ENCODE peak calls at places on chromosomes 3 and 15, in six cellular contexts. One of them, this sample, is unnamed.

GRCh38 chr3:56887402-56888025 is 85.8 kb upstream of the ARHGEF3 start:
- DNase-seq in activated naive CD4-positive, alpha-beta T cell treated with anti-CD3 and anti-CD28 coated beads, Interleukin-2, amount 10 ng/mL, durations not matched to agents 7 days and 5 days: peak
- DNase-seq in endothelial cell: no peak
- DNase-seq in CD4-positive, alpha-beta T cell: peak
- DNase-seq in stimulated activated naive CD8-positive, alpha-beta T cell treated with anti-CD3 and anti-CD28 coated beads, Interleukin-15, amount 100 ng/mL, for 72 hours: peak
- DNase-seq in AG04450: no peak
- DNase-seq in this sample: no peak

GRCh38 chr3:39141211-39141995 is 12.0 kb downstream of the CSRNP1 start:
- DNase-seq in activated naive CD4-positive, alpha-beta T cell treated with anti-CD3 and anti-CD28 coated beads, Interleukin-2, amount 10 ng/mL, durations not matched to agents 7 days and 5 days: no peak
- DNase-seq in endothelial cell: no peak
- DNase-seq in CD4-positive, alpha-beta T cell: no peak
- DNase-seq in stimulated activated naive CD8-positive, alpha-beta T cell treated with anti-CD3 and anti-CD28 coated beads, Interleukin-15, amount 100 ng/mL, for 72 hours: no peak
- DNase-seq in AG04450: no peak
- DNase-seq in this sample: no peak

GRCh38 chr15:70447081-70447480 is 316.3 kb downstream of the UACA start:
- DNase-seq in activated naive CD4-positive, alpha-beta T cell treated with anti-CD3 and anti-CD28 coated beads, Interleukin-2, amount 10 ng/mL, durations not matched to agents 7 days and 5 days: no peak
- DNase-seq in endothelial cell: no peak
- DNase-seq in CD4-positive, alpha-beta T cell: no peak
- DNase-seq in stimulated activated naive CD8-positive, alpha-beta T cell treated with anti-CD3 and anti-CD28 coated beads, Interleukin-15, amount 100 ng/mL, for 72 hours: no peak
- DNase-seq in AG04450: no peak
- DNase-seq in this sample: no peak

GRCh38 chr3:97689962-97690361 is 74.6 kb upstream of the ARL6 start:
- DNase-seq in activated naive CD4-positive, alpha-beta T cell treated with anti-CD3 and anti-CD28 coated beads, Interleukin-2, amount 10 ng/mL, durations not matched to agents 7 days and 5 days: no peak
- DNase-seq in endothelial cell: no peak
- DNase-seq in CD4-positive, alpha-beta T cell: no peak
- DNase-seq in stimulated activated naive CD8-positive, alpha-beta T cell treated with anti-CD3 and anti-CD28 coated beads, Interleukin-15, amount 100 ng/mL, for 72 hours: no peak
- DNase-seq in AG04450: no peak
- DNase-seq in this sample: no peak

GRCh38 chr15:101053261-101053660 is 134.1 kb downstream of the LRRK1 start:
- DNase-seq in activated naive CD4-positive, alpha-beta T cell treated with anti-CD3 and anti-CD28 coated beads, Interleukin-2, amount 10 ng/mL, durations not matched to agents 7 days and 5 days: no peak
- DNase-seq in endothelial cell: no peak
- DNase-seq in CD4-positive, alpha-beta T cell: no peak
- DNase-seq in stimulated activated naive CD8-positive, alpha-beta T cell treated with anti-CD3 and anti-CD28 coated beads, Interleukin-15, amount 100 ng/mL, for 72 hours: no peak
- DNase-seq in AG04450: no peak
- DNase-seq in this sample: no peak

GRCh38 chr3:104988491-104988890 is 378.2 kb upstream of the ALCAM start:
- DNase-seq in activated naive CD4-positive, alpha-beta T cell treated with anti-CD3 and anti-CD28 coated beads, Interleukin-2, amount 10 ng/mL, durations not matched to agents 7 days and 5 days: no peak
- DNase-seq in endothelial cell: no peak
- DNase-seq in CD4-positive, alpha-beta T cell: no peak
- DNase-seq in stimulated activated naive CD8-positive, alpha-beta T cell treated with anti-CD3 and anti-CD28 coated beads, Interleukin-15, amount 100 ng/mL, for 72 hours: no peak
- DNase-seq in AG04450: no peak
- DNase-seq in this sample: no peak

GRCh38 chr15:64858136-64858535 is 16.4 kb downstream of the PLEKHO2 start:
- DNase-seq in activated naive CD4-positive, alpha-beta T cell treated with anti-CD3 and anti-CD28 coated beads, Interleukin-2, amount 10 ng/mL, durations not matched to agents 7 days and 5 days: no peak
- DNase-seq in endothelial cell: no peak
- DNase-seq in CD4-positive, alpha-beta T cell: no peak
- DNase-seq in stimulated activated naive CD8-positive, alpha-beta T cell treated with anti-CD3 and anti-CD28 coated beads, Interleukin-15, amount 100 ng/mL, for 72 hours: no peak
- DNase-seq in AG04450: no peak
- DNase-seq in this sample: no peak

GRCh38 chr3:165770781-165771180 is 66.4 kb downstream of the BCHE start:
- DNase-seq in activated naive CD4-positive, alpha-beta T cell treated with anti-CD3 and anti-CD28 coated beads, Interleukin-2, amount 10 ng/mL, durations not matched to agents 7 days and 5 days: no peak
- DNase-seq in endothelial cell: no peak
- DNase-seq in CD4-positive, alpha-beta T cell: no peak
- DNase-seq in stimulated activated naive CD8-positive, alpha-beta T cell treated with anti-CD3 and anti-CD28 coated beads, Interleukin-15, amount 100 ng/mL, for 72 hours: no peak
- DNase-seq in AG04450: no peak
- DNase-seq in this sample: no peak

GRCh38 chr3:59821274-59821673 is 771.4 kb upstream of the CFAP20DC start:
- DNase-seq in activated naive CD4-positive, alpha-beta T cell treated with anti-CD3 and anti-CD28 coated beads, Interleukin-2, amount 10 ng/mL, durations not matched to agents 7 days and 5 days: no peak
- DNase-seq in endothelial cell: no peak
- DNase-seq in CD4-positive, alpha-beta T cell: no peak
- DNase-seq in stimulated activated naive CD8-positive, alpha-beta T cell treated with anti-CD3 and anti-CD28 coated beads, Interleukin-15, amount 100 ng/mL, for 72 hours: no peak
- DNase-seq in AG04450: no peak
- DNase-seq in this sample: no peak

GRCh38 chr15:99671926-99672701 is 61.1 kb downstream of the LYSMD4 start:
- DNase-seq in activated naive CD4-positive, alpha-beta T cell treated with anti-CD3 and anti-CD28 coated beads, Interleukin-2, amount 10 ng/mL, durations not matched to agents 7 days and 5 days: no peak
- DNase-seq in endothelial cell: no peak
- DNase-seq in CD4-positive, alpha-beta T cell: no peak
- DNase-seq in stimulated activated naive CD8-positive, alpha-beta T cell treated with anti-CD3 and anti-CD28 coated beads, Interleukin-15, amount 100 ng/mL, for 72 hours: no peak
- DNase-seq in AG04450: no peak
- DNase-seq in this sample: no peak

GRCh38 chr3:194952882-194953281 is 267.2 kb downstream of the FAM43A start:
- DNase-seq in activated naive CD4-positive, alpha-beta T cell treated with anti-CD3 and anti-CD28 coated beads, Interleukin-2, amount 10 ng/mL, durations not matched to agents 7 days and 5 days: no peak
- DNase-seq in endothelial cell: peak
- DNase-seq in CD4-positive, alpha-beta T cell: no peak
- DNase-seq in stimulated activated naive CD8-positive, alpha-beta T cell treated with anti-CD3 and anti-CD28 coated beads, Interleukin-15, amount 100 ng/mL, for 72 hours: no peak
- DNase-seq in AG04450: no peak
- DNase-seq in this sample: no peak

GRCh38 chr15:81108427-81108826 is 25.6 kb upstream of the CFAP161 start:
- DNase-seq in activated naive CD4-positive, alpha-beta T cell treated with anti-CD3 and anti-CD28 coated beads, Interleukin-2, amount 10 ng/mL, durations not matched to agents 7 days and 5 days: peak
- DNase-seq in endothelial cell: peak
- DNase-seq in CD4-positive, alpha-beta T cell: no peak
- DNase-seq in stimulated activated naive CD8-positive, alpha-beta T cell treated with anti-CD3 and anti-CD28 coated beads, Interleukin-15, amount 100 ng/mL, for 72 hours: no peak
- DNase-seq in AG04450: no peak
- DNase-seq in this sample: peak

GRCh38 chr3:126102011-126102410 is 18.1 kb upstream of the SLC41A3 start:
- DNase-seq in activated naive CD4-positive, alpha-beta T cell treated with anti-CD3 and anti-CD28 coated beads, Interleukin-2, amount 10 ng/mL, durations not matched to agents 7 days and 5 days: no peak
- DNase-seq in endothelial cell: no peak
- DNase-seq in CD4-positive, alpha-beta T cell: no peak
- DNase-seq in stimulated activated naive CD8-positive, alpha-beta T cell treated with anti-CD3 and anti-CD28 coated beads, Interleukin-15, amount 100 ng/mL, for 72 hours: no peak
- DNase-seq in AG04450: no peak
- DNase-seq in this sample: no peak

GRCh38 chr3:60669636-60670035 is 581.6 kb downstream of the FHIT start:
- DNase-seq in activated naive CD4-positive, alpha-beta T cell treated with anti-CD3 and anti-CD28 coated beads, Interleukin-2, amount 10 ng/mL, durations not matched to agents 7 days and 5 days: no peak
- DNase-seq in endothelial cell: no peak
- DNase-seq in CD4-positive, alpha-beta T cell: no peak
- DNase-seq in stimulated activated naive CD8-positive, alpha-beta T cell treated with anti-CD3 and anti-CD28 coated beads, Interleukin-15, amount 100 ng/mL, for 72 hours: no peak
- DNase-seq in AG04450: no peak
- DNase-seq in this sample: no peak

GRCh38 chr3:12807960-12808359 is 11.5 kb downstream of the CAND2 start:
- DNase-seq in activated naive CD4-positive, alpha-beta T cell treated with anti-CD3 and anti-CD28 coated beads, Interleukin-2, amount 10 ng/mL, durations not matched to agents 7 days and 5 days: no peak
- DNase-seq in endothelial cell: no peak
- DNase-seq in CD4-positive, alpha-beta T cell: no peak
- DNase-seq in stimulated activated naive CD8-positive, alpha-beta T cell treated with anti-CD3 and anti-CD28 coated beads, Interleukin-15, amount 100 ng/mL, for 72 hours: no peak
- DNase-seq in AG04450: no peak
- DNase-seq in this sample: no peak

GRCh38 chr15:41866263-41866703 is 27.6 kb downstream of the SPTBN5 start:
- DNase-seq in activated naive CD4-positive, alpha-beta T cell treated with anti-CD3 and anti-CD28 coated beads, Interleukin-2, amount 10 ng/mL, durations not matched to agents 7 days and 5 days: no peak
- DNase-seq in endothelial cell: no peak
- DNase-seq in CD4-positive, alpha-beta T cell: no peak
- DNase-seq in stimulated activated naive CD8-positive, alpha-beta T cell treated with anti-CD3 and anti-CD28 coated beads, Interleukin-15, amount 100 ng/mL, for 72 hours: no peak
- DNase-seq in AG04450: no peak
- DNase-seq in this sample: no peak

GRCh38 chr3:25291524-25291923 is 136.5 kb upstream of the RARB start:
- DNase-seq in activated naive CD4-positive, alpha-beta T cell treated with anti-CD3 and anti-CD28 coated beads, Interleukin-2, amount 10 ng/mL, durations not matched to agents 7 days and 5 days: no peak
- DNase-seq in endothelial cell: no peak
- DNase-seq in CD4-positive, alpha-beta T cell: no peak
- DNase-seq in stimulated activated naive CD8-positive, alpha-beta T cell treated with anti-CD3 and anti-CD28 coated beads, Interleukin-15, amount 100 ng/mL, for 72 hours: no peak
- DNase-seq in AG04450: no peak
- DNase-seq in this sample: peak

GRCh38 chr3:189272500-189273119 is 100.8 kb downstream of the TPRG1 start:
- DNase-seq in activated naive CD4-positive, alpha-beta T cell treated with anti-CD3 and anti-CD28 coated beads, Interleukin-2, amount 10 ng/mL, durations not matched to agents 7 days and 5 days: no peak
- DNase-seq in endothelial cell: peak
- DNase-seq in CD4-positive, alpha-beta T cell: no peak
- DNase-seq in stimulated activated naive CD8-positive, alpha-beta T cell treated with anti-CD3 and anti-CD28 coated beads, Interleukin-15, amount 100 ng/mL, for 72 hours: no peak
- DNase-seq in AG04450: no peak
- DNase-seq in this sample: no peak

GRCh38 chr3:126473292-126474168 is 2.2 kb downstream of the ZXDC start:
- DNase-seq in activated naive CD4-positive, alpha-beta T cell treated with anti-CD3 and anti-CD28 coated beads, Interleukin-2, amount 10 ng/mL, durations not matched to agents 7 days and 5 days: no peak
- DNase-seq in endothelial cell: no peak
- DNase-seq in CD4-positive, alpha-beta T cell: no peak
- DNase-seq in stimulated activated naive CD8-positive, alpha-beta T cell treated with anti-CD3 and anti-CD28 coated beads, Interleukin-15, amount 100 ng/mL, for 72 hours: no peak
- DNase-seq in AG04450: no peak
- DNase-seq in this sample: no peak

GRCh38 chr3:55929154-55929869 is 442.2 kb upstream of the WNT5A start:
- DNase-seq in activated naive CD4-positive, alpha-beta T cell treated with anti-CD3 and anti-CD28 coated beads, Interleukin-2, amount 10 ng/mL, durations not matched to agents 7 days and 5 days: no peak
- DNase-seq in endothelial cell: no peak
- DNase-seq in CD4-positive, alpha-beta T cell: no peak
- DNase-seq in stimulated activated naive CD8-positive, alpha-beta T cell treated with anti-CD3 and anti-CD28 coated beads, Interleukin-15, amount 100 ng/mL, for 72 hours: no peak
- DNase-seq in AG04450: no peak
- DNase-seq in this sample: no peak

GRCh38 chr3:79846148-79846933 is 78.5 kb upstream of the ROBO1 start:
- DNase-seq in activated naive CD4-positive, alpha-beta T cell treated with anti-CD3 and anti-CD28 coated beads, Interleukin-2, amount 10 ng/mL, durations not matched to agents 7 days and 5 days: no peak
- DNase-seq in endothelial cell: peak
- DNase-seq in CD4-positive, alpha-beta T cell: no peak
- DNase-seq in stimulated activated naive CD8-positive, alpha-beta T cell treated with anti-CD3 and anti-CD28 coated beads, Interleukin-15, amount 100 ng/mL, for 72 hours: no peak
- DNase-seq in AG04450: no peak
- DNase-seq in this sample: no peak

GRCh38 chr15:66629817-66630576 is 64.2 kb upstream of the LCTL start:
- DNase-seq in activated naive CD4-positive, alpha-beta T cell treated with anti-CD3 and anti-CD28 coated beads, Interleukin-2, amount 10 ng/mL, durations not matched to agents 7 days and 5 days: no peak
- DNase-seq in endothelial cell: no peak
- DNase-seq in CD4-positive, alpha-beta T cell: no peak
- DNase-seq in stimulated activated naive CD8-positive, alpha-beta T cell treated with anti-CD3 and anti-CD28 coated beads, Interleukin-15, amount 100 ng/mL, for 72 hours: no peak
- DNase-seq in AG04450: no peak
- DNase-seq in this sample: no peak

GRCh38 chr3:17742092-17742836 is at the start of gene TBC1D5:
- DNase-seq in activated naive CD4-positive, alpha-beta T cell treated with anti-CD3 and anti-CD28 coated beads, Interleukin-2, amount 10 ng/mL, durations not matched to agents 7 days and 5 days: peak
- DNase-seq in endothelial cell: peak
- DNase-seq in CD4-positive, alpha-beta T cell: peak
- DNase-seq in stimulated activated naive CD8-positive, alpha-beta T cell treated with anti-CD3 and anti-CD28 coated beads, Interleukin-15, amount 100 ng/mL, for 72 hours: peak
- DNase-seq in AG04450: peak
- DNase-seq in this sample: peak

GRCh38 chr15:98671060-98672008 is 23.0 kb downstream of the IGF1R start:
- DNase-seq in activated naive CD4-positive, alpha-beta T cell treated with anti-CD3 and anti-CD28 coated beads, Interleukin-2, amount 10 ng/mL, durations not matched to agents 7 days and 5 days: no peak
- DNase-seq in endothelial cell: no peak
- DNase-seq in CD4-positive, alpha-beta T cell: no peak
- DNase-seq in stimulated activated naive CD8-positive, alpha-beta T cell treated with anti-CD3 and anti-CD28 coated beads, Interleukin-15, amount 100 ng/mL, for 72 hours: no peak
- DNase-seq in AG04450: no peak
- DNase-seq in this sample: no peak

GRCh38 chr15:67096536-67097294 is 31.3 kb downstream of the SMAD3 start:
- DNase-seq in activated naive CD4-positive, alpha-beta T cell treated with anti-CD3 and anti-CD28 coated beads, Interleukin-2, amount 10 ng/mL, durations not matched to agents 7 days and 5 days: no peak
- DNase-seq in endothelial cell: no peak
- DNase-seq in CD4-positive, alpha-beta T cell: no peak
- DNase-seq in stimulated activated naive CD8-positive, alpha-beta T cell treated with anti-CD3 and anti-CD28 coated beads, Interleukin-15, amount 100 ng/mL, for 72 hours: no peak
- DNase-seq in AG04450: no peak
- DNase-seq in this sample: no peak

GRCh38 chr3:66392512-66392911 is 108.3 kb downstream of the LRIG1 start:
- DNase-seq in activated naive CD4-positive, alpha-beta T cell treated with anti-CD3 and anti-CD28 coated beads, Interleukin-2, amount 10 ng/mL, durations not matched to agents 7 days and 5 days: no peak
- DNase-seq in endothelial cell: no peak
- DNase-seq in CD4-positive, alpha-beta T cell: no peak
- DNase-seq in stimulated activated naive CD8-positive, alpha-beta T cell treated with anti-CD3 and anti-CD28 coated beads, Interleukin-15, amount 100 ng/mL, for 72 hours: no peak
- DNase-seq in AG04450: no peak
- DNase-seq in this sample: no peak

GRCh38 chr3:45317710-45318109 is 70.7 kb upstream of the LARS2 start:
- DNase-seq in activated naive CD4-positive, alpha-beta T cell treated with anti-CD3 and anti-CD28 coated beads, Interleukin-2, amount 10 ng/mL, durations not matched to agents 7 days and 5 days: no peak
- DNase-seq in endothelial cell: no peak
- DNase-seq in CD4-positive, alpha-beta T cell: no peak
- DNase-seq in stimulated activated naive CD8-positive, alpha-beta T cell treated with anti-CD3 and anti-CD28 coated beads, Interleukin-15, amount 100 ng/mL, for 72 hours: no peak
- DNase-seq in AG04450: no peak
- DNase-seq in this sample: no peak

GRCh38 chr3:85808750-85809149 is 850.0 kb downstream of the CADM2 start:
- DNase-seq in activated naive CD4-positive, alpha-beta T cell treated with anti-CD3 and anti-CD28 coated beads, Interleukin-2, amount 10 ng/mL, durations not matched to agents 7 days and 5 days: no peak
- DNase-seq in endothelial cell: no peak
- DNase-seq in CD4-positive, alpha-beta T cell: no peak
- DNase-seq in stimulated activated naive CD8-positive, alpha-beta T cell treated with anti-CD3 and anti-CD28 coated beads, Interleukin-15, amount 100 ng/mL, for 72 hours: no peak
- DNase-seq in AG04450: no peak
- DNase-seq in this sample: no peak

GRCh38 chr3:1578105-1578833 is 485.4 kb downstream of the CNTN6 start:
- DNase-seq in activated naive CD4-positive, alpha-beta T cell treated with anti-CD3 and anti-CD28 coated beads, Interleukin-2, amount 10 ng/mL, durations not matched to agents 7 days and 5 days: no peak
- DNase-seq in endothelial cell: no peak
- DNase-seq in CD4-positive, alpha-beta T cell: no peak
- DNase-seq in stimulated activated naive CD8-positive, alpha-beta T cell treated with anti-CD3 and anti-CD28 coated beads, Interleukin-15, amount 100 ng/mL, for 72 hours: no peak
- DNase-seq in AG04450: no peak
- DNase-seq in this sample: no peak

GRCh38 chr3:144900366-144900765 is 928.7 kb downstream of the DIPK2A start:
- DNase-seq in activated naive CD4-positive, alpha-beta T cell treated with anti-CD3 and anti-CD28 coated beads, Interleukin-2, amount 10 ng/mL, durations not matched to agents 7 days and 5 days: no peak
- DNase-seq in endothelial cell: no peak
- DNase-seq in CD4-positive, alpha-beta T cell: no peak
- DNase-seq in stimulated activated naive CD8-positive, alpha-beta T cell treated with anti-CD3 and anti-CD28 coated beads, Interleukin-15, amount 100 ng/mL, for 72 hours: no peak
- DNase-seq in AG04450: no peak
- DNase-seq in this sample: no peak

GRCh38 chr15:59456114-59456513 is 18.1 kb downstream of the FAM81A start:
- DNase-seq in activated naive CD4-positive, alpha-beta T cell treated with anti-CD3 and anti-CD28 coated beads, Interleukin-2, amount 10 ng/mL, durations not matched to agents 7 days and 5 days: no peak
- DNase-seq in endothelial cell: no peak
- DNase-seq in CD4-positive, alpha-beta T cell: no peak
- DNase-seq in stimulated activated naive CD8-positive, alpha-beta T cell treated with anti-CD3 and anti-CD28 coated beads, Interleukin-15, amount 100 ng/mL, for 72 hours: no peak
- DNase-seq in AG04450: no peak
- DNase-seq in this sample: no peak

GRCh38 chr3:46089237-46090011 is 62.1 kb upstream of the XCR1 start:
- DNase-seq in activated naive CD4-positive, alpha-beta T cell treated with anti-CD3 and anti-CD28 coated beads, Interleukin-2, amount 10 ng/mL, durations not matched to agents 7 days and 5 days: peak
- DNase-seq in endothelial cell: no peak
- DNase-seq in CD4-positive, alpha-beta T cell: no peak
- DNase-seq in stimulated activated naive CD8-positive, alpha-beta T cell treated with anti-CD3 and anti-CD28 coated beads, Interleukin-15, amount 100 ng/mL, for 72 hours: peak
- DNase-seq in AG04450: peak
- DNase-seq in this sample: peak

GRCh38 chr3:27479816-27480543 is 4.2 kb downstream of the SLC4A7 start:
- DNase-seq in activated naive CD4-positive, alpha-beta T cell treated with anti-CD3 and anti-CD28 coated beads, Interleukin-2, amount 10 ng/mL, durations not matched to agents 7 days and 5 days: no peak
- DNase-seq in endothelial cell: no peak
- DNase-seq in CD4-positive, alpha-beta T cell: no peak
- DNase-seq in stimulated activated naive CD8-positive, alpha-beta T cell treated with anti-CD3 and anti-CD28 coated beads, Interleukin-15, amount 100 ng/mL, for 72 hours: no peak
- DNase-seq in AG04450: no peak
- DNase-seq in this sample: no peak

GRCh38 chr3:52062499-52062898 is 6.1 kb upstream of the DUSP7 start:
- DNase-seq in activated naive CD4-positive, alpha-beta T cell treated with anti-CD3 and anti-CD28 coated beads, Interleukin-2, amount 10 ng/mL, durations not matched to agents 7 days and 5 days: no peak
- DNase-seq in endothelial cell: no peak
- DNase-seq in CD4-positive, alpha-beta T cell: no peak
- DNase-seq in stimulated activated naive CD8-positive, alpha-beta T cell treated with anti-CD3 and anti-CD28 coated beads, Interleukin-15, amount 100 ng/mL, for 72 hours: no peak
- DNase-seq in AG04450: peak
- DNase-seq in this sample: no peak

GRCh38 chr3:115626006-115626409 is 2.7 kb downstream of the GAP43 start:
- DNase-seq in activated naive CD4-positive, alpha-beta T cell treated with anti-CD3 and anti-CD28 coated beads, Interleukin-2, amount 10 ng/mL, durations not matched to agents 7 days and 5 days: no peak
- DNase-seq in endothelial cell: no peak
- DNase-seq in CD4-positive, alpha-beta T cell: no peak
- DNase-seq in stimulated activated naive CD8-positive, alpha-beta T cell treated with anti-CD3 and anti-CD28 coated beads, Interleukin-15, amount 100 ng/mL, for 72 hours: no peak
- DNase-seq in AG04450: no peak
- DNase-seq in this sample: no peak

This sample was measured in pons.